ENCODE peak calls at places on chromosomes 2 and 18, in eight cellular contexts. J is ovary; Q is tibial artery; V is CD8-positive, alpha-beta T cell; R is left ventricle myocardium inferior; N is cardiac muscle cell; X is uterus; S is cardiac fibroblast. T is an unnamed sample.
A peak's percentile ranks its signal among the peaks of the same experiment; 100 is the strongest.

GRCh38 chr2:232292395-232293154 is 86.0 kb upstream of the ALPP start:
- DNase-seq in S (peak; percentile 76), Q (no peak), R (peak; percentile 36), V (peak; percentile 67), N (peak; percentile 70), J (no peak), X (no peak), T (peak; percentile 11)

GRCh38 chr2:113861740-113862139 is 28.1 kb upstream of the ACTR3 start:
- DNase-seq in R (no peak), J (no peak), X (no peak), Q (no peak), V (no peak), S (no peak), N (no peak), T (no peak)

GRCh38 chr2:64391940-64392339 is 62.0 kb upstream of the LGALSL start:
- DNase-seq in J (no peak), S (no peak), V (no peak), N (peak; percentile 19), Q (no peak), X (no peak), R (no peak), T (no peak)

GRCh38 chr2:126704434-126705165 is 48.6 kb downstream of the GYPC start:
- DNase-seq in J (no peak), N (peak; percentile 48), V (no peak), Q (no peak), R (no peak), S (peak; percentile 45), X (no peak), T (no peak)

GRCh38 chr2:136956050-136956449 is 190.7 kb downstream of the THSD7B start:
- DNase-seq in J (no peak), N (no peak), S (no peak), V (no peak), X (no peak), R (no peak), Q (no peak), T (no peak)

GRCh38 chr2:133568172-133568571 is at the start of gene NCKAP5:
- DNase-seq in N (peak; percentile 47), X (no peak), R (no peak), J (no peak), V (no peak), Q (no peak), S (peak; percentile 67), T (no peak)

GRCh38 chr2:84829693-84830092 is 51.2 kb downstream of the TRABD2A start:
- DNase-seq in V (no peak), X (no peak), R (no peak), J (no peak), Q (no peak), S (no peak), N (no peak), T (no peak)

GRCh38 chr2:181393472-181393871 is 63.7 kb upstream of the ITGA4 start:
- DNase-seq in J (no peak), S (peak; percentile 78), V (no peak), X (no peak), R (no peak), Q (no peak), N (peak; percentile 52), T (peak; percentile 48)

GRCh38 chr2:44706584-44707553 is 234.6 kb upstream of the SIX3 start:
- DNase-seq in S (no peak), X (no peak), V (no peak), R (no peak), Q (no peak), J (no peak), N (no peak), T (no peak)

GRCh38 chr18:79353238-79353637 is 42.5 kb upstream of the NFATC1 start:
- DNase-seq in V (no peak), R (no peak), J (no peak), S (peak; percentile 5), Q (no peak), X (no peak), N (peak; percentile 6), T (no peak)

GRCh38 chr2:40511661-40512213 is 59.8 kb upstream of the SLC8A1 start:
- DNase-seq in X (peak; percentile 47), S (peak; percentile 98), J (no peak), R (no peak), Q (no peak), V (no peak), N (peak; percentile 93), T (no peak)

GRCh38 chr18:42030586-42031182 is 75.7 kb downstream of the PIK3C3 start:
- DNase-seq in Q (no peak), S (peak; percentile 31), J (no peak), R (no peak), N (peak; percentile 41), V (no peak), X (no peak), T (peak; percentile 2)

GRCh38 chr2:168611091-168611490 is 155.0 kb downstream of the CERS6 start:
- DNase-seq in N (peak; percentile 41), X (no peak), R (no peak), Q (no peak), J (no peak), S (no peak), V (no peak), T (no peak)

GRCh38 chr2:168611896-168612650 is 156.0 kb downstream of the CERS6 start:
- DNase-seq in N (no peak), V (no peak), R (no peak), J (no peak), X (no peak), Q (no peak), S (no peak), T (no peak)

GRCh38 chr2:168612719-168613118 is 156.6 kb downstream of the CERS6 start:
- DNase-seq in X (no peak), V (no peak), J (no peak), Q (no peak), S (no peak), N (no peak), R (no peak), T (no peak)

GRCh38 chr2:168613510-168613909 is 157.4 kb downstream of the CERS6 start:
- DNase-seq in Q (no peak), X (no peak), N (no peak), V (no peak), S (peak; percentile 28), J (no peak), R (no peak), T (no peak)

DNA sequence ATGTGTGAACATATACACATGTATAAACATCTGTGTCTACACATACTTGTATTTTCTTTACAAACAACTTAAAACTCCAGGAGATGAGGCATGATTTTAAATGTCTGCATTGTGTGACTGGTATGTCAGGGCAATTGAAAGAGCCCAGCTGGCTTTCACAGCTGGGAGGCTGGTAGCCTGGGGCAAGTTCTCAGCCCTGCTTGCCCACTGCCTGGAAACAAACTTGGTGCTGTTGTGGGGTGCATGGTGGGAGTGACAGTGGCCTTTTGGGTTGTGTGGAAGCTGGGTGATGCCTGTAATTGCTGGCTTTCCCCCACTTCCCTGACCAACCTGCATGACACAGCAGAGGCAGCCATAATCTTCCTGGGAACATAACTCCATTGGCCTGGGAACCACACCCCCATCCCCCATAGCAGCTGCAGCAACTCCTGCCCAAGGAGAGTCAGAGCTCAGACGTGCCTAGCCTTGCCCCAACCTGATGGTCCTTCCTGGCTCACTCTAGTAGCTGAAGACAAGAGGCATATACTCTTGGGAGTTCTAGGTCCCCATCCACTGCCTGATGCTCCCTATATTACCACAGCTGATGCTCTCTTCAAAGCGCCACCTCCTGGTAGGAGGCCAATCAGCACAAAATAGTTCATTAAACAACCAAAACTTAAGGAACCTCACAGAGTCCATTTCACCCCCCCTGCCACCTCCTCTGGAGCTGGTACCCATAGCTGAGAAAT is 158.4 kb downstream of the CERS6 start:
- DNase-seq in Q (no peak), V (no peak), S (no peak), J (no peak), R (no peak), N (no peak), X (no peak), T (no peak)
- TF ChIP-seq CTCF in Q (no peak), V (no peak), S (peak; percentile 31), J (no peak), R (no peak), N (no peak), X (no peak), T (no peak)

DNA sequence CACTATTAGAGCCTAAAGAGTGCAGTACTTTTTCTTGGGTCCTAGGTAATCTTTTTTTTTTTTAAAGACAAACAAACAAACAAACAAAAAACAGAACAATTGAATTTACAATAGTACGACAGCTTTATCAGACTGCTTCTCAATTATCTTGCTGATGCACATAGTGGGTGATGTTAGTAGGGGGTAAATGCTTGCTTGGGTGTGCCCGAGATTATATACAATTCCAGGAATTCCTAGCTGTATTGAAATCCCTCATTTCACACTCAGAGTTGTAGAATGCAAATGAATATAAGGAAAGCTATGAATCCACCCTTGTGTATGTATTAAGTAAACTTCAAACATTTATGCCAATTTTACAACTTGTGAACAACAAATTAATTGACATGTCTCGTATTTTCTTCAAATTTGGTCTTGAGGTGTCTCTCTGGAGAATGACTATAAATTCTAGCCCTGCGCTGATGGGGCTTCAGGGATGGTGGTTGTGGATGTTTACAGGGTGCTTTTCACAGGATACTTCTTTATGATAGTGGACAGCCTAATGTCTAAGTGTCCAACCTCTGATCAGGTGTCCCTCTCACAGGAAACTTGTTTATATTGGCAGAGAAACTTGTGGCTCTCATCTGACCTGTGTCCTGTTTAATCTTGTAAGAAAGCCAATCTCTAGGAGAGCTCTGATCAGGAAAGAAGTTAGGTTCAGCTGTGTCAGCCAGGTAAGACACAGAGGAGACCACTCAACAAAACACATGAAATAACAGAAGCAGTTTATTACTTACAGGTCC is 61.9 kb upstream of the SLC39A10 start:
- DNase-seq in V (no peak), R (no peak), Q (no peak), X (no peak), N (no peak), S (no peak), J (no peak), T (no peak)
- H3K4me3 ChIP-seq in V (no peak overlapping the region), R (no peak overlapping the region), Q (no peak overlapping the region), X (no peak overlapping the region), N (no peak overlapping the region), S (no peak overlapping the region), J (no peak overlapping the region), T (no peak overlapping the region)

DNA sequence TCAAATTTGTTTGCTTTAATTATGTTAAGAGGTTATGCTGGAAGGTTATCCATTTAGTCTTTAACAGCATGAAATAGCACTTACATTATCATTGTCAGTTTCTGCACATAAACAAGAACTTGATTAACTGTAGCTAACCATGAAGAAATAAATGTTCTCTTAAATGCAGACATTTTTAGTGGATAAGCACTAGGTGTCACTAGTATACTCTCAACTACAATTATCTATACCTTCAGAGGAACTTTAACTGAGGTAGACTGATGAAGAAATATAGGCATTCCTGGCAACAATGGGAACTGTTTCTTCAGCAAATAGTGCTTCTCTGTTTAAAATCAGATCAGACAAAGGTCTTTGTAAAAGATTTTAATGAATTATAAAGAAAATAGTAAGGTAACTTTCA is 178.8 kb upstream of the CHST9 start:
- DNase-seq in J (no peak), S (peak; percentile 7), R (no peak), V (no peak), Q (no peak), X (no peak), N (peak; percentile 20), T (no peak)
- TF ChIP-seq CTCF in J (no peak), S (peak; percentile 13), R (peak; percentile 45), V (no peak), Q (no peak), X (no peak), N (peak; percentile 13), T (no peak)

DNA sequence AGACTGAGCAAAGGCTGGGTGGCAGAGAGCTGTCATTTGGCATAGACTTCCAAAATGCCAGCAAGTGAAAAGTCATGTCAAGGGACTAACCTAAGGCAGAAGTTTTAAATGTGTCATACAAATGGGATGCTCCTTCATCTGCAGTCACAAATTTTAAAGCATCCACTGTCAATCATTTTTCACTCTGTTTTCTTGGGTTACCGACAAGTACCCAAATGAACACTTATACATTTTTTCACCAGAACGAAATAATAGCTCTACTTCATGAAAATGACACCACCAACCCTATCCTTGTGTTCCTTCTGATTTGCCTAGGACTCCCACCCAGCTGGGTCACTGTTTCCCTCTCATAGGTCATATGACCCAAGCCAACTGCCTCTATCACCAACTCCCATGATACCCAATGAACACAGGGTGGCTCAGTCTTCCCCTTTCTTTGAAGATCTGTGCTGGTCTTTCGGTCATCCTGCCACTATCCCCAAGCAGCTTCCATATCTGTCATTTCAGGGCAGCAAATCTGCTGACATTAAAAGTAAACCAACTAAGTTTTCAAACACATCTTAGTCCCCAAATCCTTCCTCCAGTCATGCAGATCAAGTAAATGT is 21.5 kb downstream of the KLF7 start:
- DNase-seq in J (no peak), Q (no peak), S (no peak), X (no peak), V (no peak), N (no peak), R (no peak), T (no peak)
- H3K4me3 ChIP-seq in J (no peak overlapping the region), Q (peak overlapping the region; percentile 48), S (no peak overlapping the region), X (peak overlapping the region; percentile 30), V (no peak overlapping the region), N (no peak overlapping the region), R (peak overlapping the region; percentile 41), T (no peak overlapping the region)